ENCODE peak calls at places on chromosomes 6 and 20, in six cellular contexts. One of them, this sample, is unnamed.

GRCh38 chr20:40966103-40966502 is 62.5 kb upstream of the TOP1 start:
- DNase-seq in body of pancreas: no peak
- DNase-seq in ovary: no peak
- DNase-seq in progenitor cell of endocrine pancreas: no peak
- DNase-seq in mesothelial cell of epicardium: no peak
- DNase-seq in endodermal cell: peak; percentile 84
- DNase-seq in this sample: peak; percentile 32

GRCh38 chr20:46222521-46223007 is 85.7 kb downstream of the CDH22 start:
- DNase-seq in endodermal cell: peak; percentile 88
- DNase-seq in mesothelial cell of epicardium: no peak
- DNase-seq in ovary: peak; percentile 55
- DNase-seq in body of pancreas: peak; percentile 67
- DNase-seq in progenitor cell of endocrine pancreas: no peak
- DNase-seq in this sample: no peak

GRCh38 chr20:24771651-24772061 is 177.4 kb upstream of the CST7 start:
- DNase-seq in ovary: peak; percentile 2
- DNase-seq in body of pancreas: no peak
- DNase-seq in progenitor cell of endocrine pancreas: no peak
- DNase-seq in mesothelial cell of epicardium: no peak
- DNase-seq in endodermal cell: peak; percentile 29
- DNase-seq in this sample: no peak

GRCh38 chr6:54112171-54112650 is 968 bp downstream of the MLIP start:
- DNase-seq in ovary: no peak
- DNase-seq in mesothelial cell of epicardium: no peak
- DNase-seq in endodermal cell: no peak
- DNase-seq in body of pancreas: no peak
- DNase-seq in progenitor cell of endocrine pancreas: no peak
- DNase-seq in this sample: no peak

GRCh38 chr20:47317127-47317895 is 39.2 kb downstream of the ZMYND8 start:
- DNase-seq in mesothelial cell of epicardium: no peak
- DNase-seq in endodermal cell: peak; percentile 88
- DNase-seq in ovary: peak; percentile 85
- DNase-seq in body of pancreas: peak; percentile 50
- DNase-seq in progenitor cell of endocrine pancreas: no peak
- DNase-seq in this sample: peak; percentile 13

GRCh38 chr6:98812220-98812619 is 22.2 kb upstream of the POU3F2 start:
- DNase-seq in endodermal cell: no peak
- DNase-seq in body of pancreas: no peak
- DNase-seq in ovary: no peak
- DNase-seq in mesothelial cell of epicardium: no peak
- DNase-seq in progenitor cell of endocrine pancreas: no peak
- DNase-seq in this sample: no peak

GRCh38 chr6:26300359-26300758 is 64.6 kb upstream of the BTN3A2 start:
- DNase-seq in ovary: no peak
- DNase-seq in mesothelial cell of epicardium: no peak
- DNase-seq in endodermal cell: no peak
- DNase-seq in progenitor cell of endocrine pancreas: no peak
- DNase-seq in body of pancreas: no peak
- DNase-seq in this sample: no peak

GRCh38 chr6:137849709-137850093 is 17.4 kb upstream of the TNFAIP3 start:
- DNase-seq in ovary: no peak
- DNase-seq in body of pancreas: no peak
- DNase-seq in endodermal cell: no peak
- DNase-seq in mesothelial cell of epicardium: no peak
- DNase-seq in progenitor cell of endocrine pancreas: no peak
- DNase-seq in this sample: no peak

GRCh38 chr6:63634630-63635029 is 972 bp upstream of the PHF3 start:
- DNase-seq in body of pancreas: no peak
- DNase-seq in ovary: no peak
- DNase-seq in mesothelial cell of epicardium: no peak
- DNase-seq in progenitor cell of endocrine pancreas: no peak
- DNase-seq in endodermal cell: peak; percentile 61
- DNase-seq in this sample: no peak

GRCh38 chr20:13525225-13525940 is 113.3 kb downstream of the TASP1 start:
- DNase-seq in progenitor cell of endocrine pancreas: no peak
- DNase-seq in body of pancreas: no peak
- DNase-seq in endodermal cell: no peak
- DNase-seq in ovary: no peak
- DNase-seq in mesothelial cell of epicardium: no peak
- DNase-seq in this sample: no peak

GRCh38 chr6:17045581-17046322 is 56.1 kb upstream of the STMND1 start:
- DNase-seq in progenitor cell of endocrine pancreas: no peak
- DNase-seq in body of pancreas: no peak
- DNase-seq in mesothelial cell of epicardium: no peak
- DNase-seq in endodermal cell: no peak
- DNase-seq in ovary: no peak
- DNase-seq in this sample: no peak

GRCh38 chr6:101666256-101666655 is 272.7 kb downstream of the GRIK2 start:
- DNase-seq in mesothelial cell of epicardium: no peak
- DNase-seq in body of pancreas: no peak
- DNase-seq in endodermal cell: no peak
- DNase-seq in ovary: no peak
- DNase-seq in progenitor cell of endocrine pancreas: no peak
- DNase-seq in this sample: no peak

GRCh38 chr20:1281279-1282057 is 15.4 kb downstream of the SNPH start:
- DNase-seq in ovary: no peak
- DNase-seq in endodermal cell: peak; percentile 15
- DNase-seq in mesothelial cell of epicardium: no peak
- DNase-seq in progenitor cell of endocrine pancreas: no peak
- DNase-seq in body of pancreas: peak; percentile 36
- DNase-seq in this sample: no peak

GRCh38 chr6:2739335-2739734 is 11.4 kb downstream of the MYLK4 start:
- DNase-seq in ovary: no peak
- DNase-seq in mesothelial cell of epicardium: no peak
- DNase-seq in progenitor cell of endocrine pancreas: no peak
- DNase-seq in endodermal cell: no peak
- DNase-seq in body of pancreas: no peak
- DNase-seq in this sample: no peak

GRCh38 chr20:47855799-47856198 is 70.5 kb upstream of the SULF2 start:
- DNase-seq in mesothelial cell of epicardium: no peak
- DNase-seq in endodermal cell: no peak
- DNase-seq in progenitor cell of endocrine pancreas: no peak
- DNase-seq in ovary: no peak
- DNase-seq in body of pancreas: no peak
- DNase-seq in this sample: no peak

GRCh38 chr6:28425942-28426541 is 17.2 kb downstream of the ZSCAN23 start:
- DNase-seq in body of pancreas: no peak
- DNase-seq in mesothelial cell of epicardium: no peak
- DNase-seq in ovary: no peak
- DNase-seq in endodermal cell: no peak
- DNase-seq in progenitor cell of endocrine pancreas: no peak
- DNase-seq in this sample: no peak

GRCh38 chr20:43979576-43979975 is 64.9 kb downstream of the TOX2 start:
- DNase-seq in progenitor cell of endocrine pancreas: no peak
- DNase-seq in mesothelial cell of epicardium: no peak
- DNase-seq in body of pancreas: no peak
- DNase-seq in endodermal cell: no peak
- DNase-seq in ovary: no peak
- DNase-seq in this sample: no peak

GRCh38 chr6:127956260-127956888 is 55.5 kb upstream of the THEMIS start:
- DNase-seq in ovary: no peak
- DNase-seq in progenitor cell of endocrine pancreas: no peak
- DNase-seq in endodermal cell: peak; percentile 52
- DNase-seq in mesothelial cell of epicardium: no peak
- DNase-seq in body of pancreas: no peak
- DNase-seq in this sample: no peak

GRCh38 chr6:99178168-99178567 is 171.3 kb downstream of the FAXC start:
- DNase-seq in endodermal cell: no peak
- DNase-seq in body of pancreas: no peak
- DNase-seq in ovary: no peak
- DNase-seq in progenitor cell of endocrine pancreas: no peak
- DNase-seq in mesothelial cell of epicardium: no peak
- DNase-seq in this sample: no peak

GRCh38 chr6:111720931-111721496 is 115.3 kb upstream of the TRAF3IP2 start:
- DNase-seq in ovary: no peak
- DNase-seq in progenitor cell of endocrine pancreas: no peak
- DNase-seq in mesothelial cell of epicardium: no peak
- DNase-seq in endodermal cell: peak; percentile 13
- DNase-seq in body of pancreas: no peak
- DNase-seq in this sample: no peak

GRCh38 chr20:48904566-48905321 is 16.8 kb upstream of the ARFGEF2 start:
- DNase-seq in ovary: peak; percentile 61
- DNase-seq in body of pancreas: peak; percentile 74
- DNase-seq in progenitor cell of endocrine pancreas: peak; percentile 46
- DNase-seq in mesothelial cell of epicardium: no peak
- DNase-seq in endodermal cell: peak; percentile 86
- DNase-seq in this sample: peak; percentile 68

GRCh38 chr6:51608383-51608782 is 479.0 kb downstream of the PKHD1 start:
- DNase-seq in ovary: no peak
- DNase-seq in progenitor cell of endocrine pancreas: no peak
- DNase-seq in mesothelial cell of epicardium: no peak
- DNase-seq in body of pancreas: no peak
- DNase-seq in endodermal cell: no peak
- DNase-seq in this sample: no peak

GRCh38 chr6:31558631-31559500 is 11.5 kb downstream of the NFKBIL1 start:
- DNase-seq in body of pancreas: no peak
- DNase-seq in ovary: no peak
- DNase-seq in progenitor cell of endocrine pancreas: no peak
- DNase-seq in mesothelial cell of epicardium: no peak
- DNase-seq in endodermal cell: no peak
- DNase-seq in this sample: no peak

GRCh38 chr6:15473741-15474161 is 189.1 kb downstream of the DTNBP1 start:
- DNase-seq in ovary: no peak
- DNase-seq in endodermal cell: peak; percentile 28
- DNase-seq in body of pancreas: no peak
- DNase-seq in mesothelial cell of epicardium: no peak
- DNase-seq in progenitor cell of endocrine pancreas: no peak
- DNase-seq in this sample: no peak

GRCh38 chr6:142300758-142301251 is 1.0 kb upstream of the ADGRG6 start:
- DNase-seq in body of pancreas: peak; percentile 47
- DNase-seq in progenitor cell of endocrine pancreas: no peak
- DNase-seq in ovary: no peak
- DNase-seq in endodermal cell: peak; percentile 48
- DNase-seq in mesothelial cell of epicardium: no peak
- DNase-seq in this sample: no peak

GRCh38 chr6:15689586-15690450 is 27.0 kb upstream of the DTNBP1 start:
- DNase-seq in endodermal cell: no peak
- DNase-seq in body of pancreas: no peak
- DNase-seq in ovary: no peak
- DNase-seq in progenitor cell of endocrine pancreas: no peak
- DNase-seq in mesothelial cell of epicardium: no peak
- DNase-seq in this sample: no peak

GRCh38 chr6:22413681-22414305 is 117.0 kb upstream of the PRL start:
- DNase-seq in ovary: no peak
- DNase-seq in progenitor cell of endocrine pancreas: no peak
- DNase-seq in endodermal cell: no peak
- DNase-seq in mesothelial cell of epicardium: no peak
- DNase-seq in body of pancreas: no peak
- DNase-seq in this sample: no peak
- TF ChIP-seq CTCF in ovary: no peak
- TF ChIP-seq CTCF in progenitor cell of endocrine pancreas: peak; percentile 22
- TF ChIP-seq CTCF in endodermal cell: peak; percentile 53
- TF ChIP-seq CTCF in mesothelial cell of epicardium: no peak
- TF ChIP-seq CTCF in body of pancreas: no peak
- TF ChIP-seq CTCF in this sample: no peak

DNA sequence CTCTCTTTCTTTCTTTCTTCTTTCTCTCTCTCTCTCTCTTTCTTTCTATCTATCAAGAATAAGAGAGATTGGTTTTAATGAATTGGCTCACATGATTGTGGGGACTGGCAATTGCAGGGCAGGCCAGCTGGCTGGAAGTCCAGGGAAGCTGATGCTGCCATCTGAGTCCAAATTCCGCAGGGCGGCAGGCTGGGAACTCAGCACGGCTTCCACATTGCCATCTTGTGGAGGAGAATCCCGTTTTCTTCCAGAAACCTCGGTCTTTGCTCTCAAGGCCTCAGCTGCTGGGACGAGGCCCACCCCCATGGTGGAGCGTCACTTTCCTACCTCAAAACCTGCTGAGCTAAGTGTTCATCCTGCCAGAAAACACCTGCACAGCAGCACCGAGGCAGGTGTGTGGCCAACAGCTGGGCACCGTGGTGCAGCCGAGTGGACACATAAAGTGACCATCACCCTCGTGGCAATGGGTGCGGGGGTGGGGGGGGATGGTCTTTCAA is 58.8 kb upstream of the SLCO4A1 start:
- DNase-seq in mesothelial cell of epicardium: no peak
- DNase-seq in progenitor cell of endocrine pancreas: no peak
- DNase-seq in endodermal cell: no peak
- DNase-seq in body of pancreas: no peak
- DNase-seq in ovary: no peak
- DNase-seq in this sample: no peak
- TF ChIP-seq CTCF in mesothelial cell of epicardium: no peak
- TF ChIP-seq CTCF in progenitor cell of endocrine pancreas: no peak
- TF ChIP-seq CTCF in endodermal cell: peak; percentile 38
- TF ChIP-seq CTCF in body of pancreas: no peak
- TF ChIP-seq CTCF in ovary: no peak
- TF ChIP-seq CTCF in this sample: no peak

GRCh38 chr6:118240878-118241528 is 307.1 kb upstream of the PLN start:
- DNase-seq in mesothelial cell of epicardium: no peak
- DNase-seq in endodermal cell: no peak
- DNase-seq in ovary: no peak
- DNase-seq in progenitor cell of endocrine pancreas: no peak
- DNase-seq in body of pancreas: no peak
- DNase-seq in this sample: no peak
- TF ChIP-seq CTCF in mesothelial cell of epicardium: no peak
- TF ChIP-seq CTCF in endodermal cell: no peak
- TF ChIP-seq CTCF in ovary: no peak
- TF ChIP-seq CTCF in progenitor cell of endocrine pancreas: no peak
- TF ChIP-seq CTCF in body of pancreas: no peak
- TF ChIP-seq CTCF in this sample: no peak

GRCh38 chr20:6157345-6157744 is 34.5 kb upstream of the FERMT1 start:
- DNase-seq in endodermal cell: peak; percentile 36
- DNase-seq in mesothelial cell of epicardium: no peak
- DNase-seq in progenitor cell of endocrine pancreas: no peak
- DNase-seq in body of pancreas: no peak
- DNase-seq in ovary: no peak
- DNase-seq in this sample: no peak
- TF ChIP-seq CTCF in endodermal cell: peak; percentile 61
- TF ChIP-seq CTCF in mesothelial cell of epicardium: no peak
- TF ChIP-seq CTCF in progenitor cell of endocrine pancreas: no peak
- TF ChIP-seq CTCF in body of pancreas: no peak
- TF ChIP-seq CTCF in ovary: no peak
- TF ChIP-seq CTCF in this sample: no peak

DNA sequence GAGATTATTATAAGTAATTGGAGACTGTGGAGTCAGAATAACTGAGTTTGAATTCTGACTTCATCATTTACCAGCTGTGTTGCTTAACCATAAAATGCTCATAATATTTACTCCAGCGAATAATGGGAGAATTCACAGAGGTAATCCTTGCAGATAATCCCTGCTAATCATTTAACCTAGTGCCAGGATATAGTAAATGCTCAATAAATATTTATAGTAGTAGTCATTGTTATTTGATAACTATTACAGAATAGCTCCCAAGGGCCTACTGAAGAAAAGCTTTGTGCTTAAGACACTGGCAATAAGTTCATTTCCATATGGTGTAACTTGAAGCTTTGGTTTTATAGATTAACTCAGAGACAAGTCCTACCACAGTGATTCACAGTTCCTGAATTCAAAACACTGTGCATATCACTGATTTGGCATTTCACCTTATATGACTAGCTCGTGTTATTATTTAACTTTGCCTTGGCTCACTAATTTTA is 208.8 kb upstream of the PLCB4 start:
- DNase-seq in ovary: no peak
- DNase-seq in mesothelial cell of epicardium: no peak
- DNase-seq in endodermal cell: no peak
- DNase-seq in body of pancreas: no peak
- DNase-seq in progenitor cell of endocrine pancreas: no peak
- DNase-seq in this sample: no peak
- TF ChIP-seq CTCF in ovary: no peak
- TF ChIP-seq CTCF in mesothelial cell of epicardium: no peak
- TF ChIP-seq CTCF in endodermal cell: no peak
- TF ChIP-seq CTCF in body of pancreas: no peak
- TF ChIP-seq CTCF in progenitor cell of endocrine pancreas: no peak
- TF ChIP-seq CTCF in this sample: no peak

GRCh38 chr6:34793877-34794276 is 2.0 kb downstream of the BLTP3A start:
- DNase-seq in ovary: no peak
- DNase-seq in progenitor cell of endocrine pancreas: no peak
- DNase-seq in body of pancreas: no peak
- DNase-seq in mesothelial cell of epicardium: no peak
- DNase-seq in endodermal cell: no peak
- DNase-seq in this sample: no peak
- TF ChIP-seq CTCF in ovary: no peak
- TF ChIP-seq CTCF in progenitor cell of endocrine pancreas: no peak
- TF ChIP-seq CTCF in body of pancreas: no peak
- TF ChIP-seq CTCF in mesothelial cell of epicardium: no peak
- TF ChIP-seq CTCF in endodermal cell: no peak
- TF ChIP-seq CTCF in this sample: no peak

This sample was measured in nephron progenitor cell.